ENCODE peak calls at places on chromosomes 6 and 20, in four cellular contexts. One of them, this sample, is unnamed.

GRCh38 chr20:57439432-57439831 is 48.2 kb downstream of the RBM38 start:
- DNase-seq in HFF-Myc: no peak
- DNase-seq in cardiac fibroblast: no peak
- DNase-seq in lower leg skin: no peak
- DNase-seq in this sample: peak

GRCh38 chr6:133159269-133159795 is 81.8 kb upstream of the EYA4 start:
- DNase-seq in lower leg skin: no peak
- DNase-seq in cardiac fibroblast: no peak
- DNase-seq in HFF-Myc: no peak
- DNase-seq in this sample: no peak

GRCh38 chr6:34157236-34157830 is 11.4 kb upstream of the GRM4 start:
- DNase-seq in cardiac fibroblast: no peak
- DNase-seq in HFF-Myc: no peak
- DNase-seq in lower leg skin: no peak
- DNase-seq in this sample: no peak

GRCh38 chr6:39037082-39037487 is 11.5 kb upstream of the GLP1R start:
- DNase-seq in lower leg skin: no peak
- DNase-seq in HFF-Myc: no peak
- DNase-seq in cardiac fibroblast: no peak
- DNase-seq in this sample: no peak

GRCh38 chr6:150881911-150882481 is 16.5 kb downstream of the MTHFD1L start:
- DNase-seq in HFF-Myc: peak
- DNase-seq in cardiac fibroblast: peak
- DNase-seq in lower leg skin: peak
- DNase-seq in this sample: no peak

GRCh38 chr6:143743256-143744166 is 65.7 kb downstream of the PHACTR2 start:
- DNase-seq in cardiac fibroblast: peak
- DNase-seq in lower leg skin: no peak
- DNase-seq in HFF-Myc: no peak
- DNase-seq in this sample: no peak

GRCh38 chr6:143196525-143197225 is 136.0 kb downstream of the AIG1 start:
- DNase-seq in HFF-Myc: no peak
- DNase-seq in lower leg skin: no peak
- DNase-seq in cardiac fibroblast: no peak
- DNase-seq in this sample: no peak

GRCh38 chr6:30206152-30206551 is 7.1 kb downstream of the TRIM26 start:
- DNase-seq in cardiac fibroblast: no peak
- DNase-seq in lower leg skin: no peak
- DNase-seq in HFF-Myc: no peak
- DNase-seq in this sample: no peak

GRCh38 chr20:17648782-17649730 is 33.0 kb downstream of the RRBP1 start:
- DNase-seq in lower leg skin: no peak
- DNase-seq in cardiac fibroblast: no peak
- DNase-seq in HFF-Myc: no peak
- DNase-seq in this sample: no peak

GRCh38 chr20:38937000-38937399 is 10.8 kb downstream of the FAM83D start:
- DNase-seq in HFF-Myc: no peak
- DNase-seq in lower leg skin: no peak
- DNase-seq in cardiac fibroblast: no peak
- DNase-seq in this sample: no peak

GRCh38 chr6:90460067-90460466 is 126.8 kb downstream of the MAP3K7 start:
- DNase-seq in lower leg skin: no peak
- DNase-seq in cardiac fibroblast: no peak
- DNase-seq in HFF-Myc: no peak
- DNase-seq in this sample: no peak

GRCh38 chr6:39430968-39431523 is 108.5 kb upstream of the KCNK16 start:
- DNase-seq in cardiac fibroblast: no peak
- DNase-seq in HFF-Myc: no peak
- DNase-seq in lower leg skin: peak
- DNase-seq in this sample: peak

GRCh38 chr6:144435602-144436426 is 150.7 kb downstream of the UTRN start:
- DNase-seq in HFF-Myc: no peak
- DNase-seq in lower leg skin: no peak
- DNase-seq in cardiac fibroblast: no peak
- DNase-seq in this sample: no peak

GRCh38 chr6:39342692-39343460 is 20.4 kb upstream of the KCNK16 start:
- DNase-seq in cardiac fibroblast: no peak
- DNase-seq in HFF-Myc: no peak
- DNase-seq in lower leg skin: no peak
- DNase-seq in this sample: no peak

GRCh38 chr6:17957488-17957887 is 29.9 kb downstream of the KIF13A start:
- DNase-seq in lower leg skin: no peak
- DNase-seq in HFF-Myc: no peak
- DNase-seq in cardiac fibroblast: peak
- DNase-seq in this sample: no peak

GRCh38 chr20:59010995-59011873 is 4.2 kb upstream of the CTSZ start:
- DNase-seq in cardiac fibroblast: peak
- DNase-seq in lower leg skin: no peak
- DNase-seq in HFF-Myc: peak
- DNase-seq in this sample: no peak

GRCh38 chr6:108211676-108212075 is 45.9 kb downstream of the NR2E1 start:
- DNase-seq in lower leg skin: no peak
- DNase-seq in HFF-Myc: no peak
- DNase-seq in cardiac fibroblast: no peak
- DNase-seq in this sample: no peak

GRCh38 chr6:87636313-87636712 is 46.4 kb downstream of the ORC3 start:
- DNase-seq in lower leg skin: no peak
- DNase-seq in HFF-Myc: no peak
- DNase-seq in cardiac fibroblast: no peak
- DNase-seq in this sample: no peak

GRCh38 chr20:60584221-60584620 is 626.0 kb downstream of the CDH26 start:
- DNase-seq in HFF-Myc: no peak
- DNase-seq in lower leg skin: no peak
- DNase-seq in cardiac fibroblast: no peak
- DNase-seq in this sample: no peak

GRCh38 chr20:23835716-23836115 is 9.2 kb upstream of the CST2 start:
- DNase-seq in HFF-Myc: no peak
- DNase-seq in cardiac fibroblast: no peak
- DNase-seq in lower leg skin: no peak
- DNase-seq in this sample: no peak

GRCh38 chr20:55777641-55778040 is 227.7 kb downstream of the CBLN4 start:
- DNase-seq in cardiac fibroblast: no peak
- DNase-seq in HFF-Myc: no peak
- DNase-seq in lower leg skin: no peak
- DNase-seq in this sample: no peak

GRCh38 chr20:3674995-3675900 is 6.6 kb downstream of the ADAM33 start:
- DNase-seq in lower leg skin: no peak
- DNase-seq in cardiac fibroblast: no peak
- DNase-seq in HFF-Myc: no peak
- DNase-seq in this sample: no peak

GRCh38 chr6:1869766-1870165 is 260.1 kb downstream of the FOXC1 start:
- DNase-seq in lower leg skin: no peak
- DNase-seq in HFF-Myc: no peak
- DNase-seq in cardiac fibroblast: no peak
- DNase-seq in this sample: no peak

GRCh38 chr6:9056556-9056955 is 621.2 kb upstream of the SLC35B3 start:
- DNase-seq in lower leg skin: no peak
- DNase-seq in HFF-Myc: no peak
- DNase-seq in cardiac fibroblast: no peak
- DNase-seq in this sample: no peak

GRCh38 chr20:56986931-56987720 is 279.3 kb downstream of the BMP7 start:
- DNase-seq in cardiac fibroblast: peak
- DNase-seq in lower leg skin: no peak
- DNase-seq in HFF-Myc: no peak
- DNase-seq in this sample: no peak

GRCh38 chr6:465531-466348 is 74.2 kb downstream of the IRF4 start:
- DNase-seq in cardiac fibroblast: no peak
- DNase-seq in lower leg skin: no peak
- DNase-seq in HFF-Myc: no peak
- DNase-seq in this sample: no peak

GRCh38 chr6:51432481-51432880 is 613.8 kb downstream of the TFAP2B start:
- DNase-seq in HFF-Myc: no peak
- DNase-seq in cardiac fibroblast: no peak
- DNase-seq in lower leg skin: no peak
- DNase-seq in this sample: no peak

GRCh38 chr6:110609101-110609500 is 132.7 kb upstream of the SLC22A16 start:
- DNase-seq in lower leg skin: no peak
- DNase-seq in cardiac fibroblast: peak
- DNase-seq in HFF-Myc: no peak
- DNase-seq in this sample: no peak

GRCh38 chr6:138403324-138403800 is 661 bp upstream of the HEBP2 start:
- DNase-seq in lower leg skin: no peak
- DNase-seq in HFF-Myc: no peak
- DNase-seq in cardiac fibroblast: no peak
- DNase-seq in this sample: peak

GRCh38 chr6:22001336-22002027 is 295.4 kb downstream of the PRL start:
- DNase-seq in lower leg skin: no peak
- DNase-seq in HFF-Myc: no peak
- DNase-seq in cardiac fibroblast: no peak
- DNase-seq in this sample: no peak

GRCh38 chr20:32460231-32460630 is 102.1 kb downstream of the ASXL1 start:
- DNase-seq in cardiac fibroblast: no peak
- DNase-seq in lower leg skin: no peak
- DNase-seq in HFF-Myc: no peak
- DNase-seq in this sample: no peak

GRCh38 chr6:98834060-98835031 is at the start of gene POU3F2:
- DNase-seq in HFF-Myc: peak
- DNase-seq in cardiac fibroblast: peak
- DNase-seq in lower leg skin: no peak
- DNase-seq in this sample: peak

GRCh38 chr6:33592595-33593413 is 12.7 kb upstream of the BAK1 start:
- DNase-seq in cardiac fibroblast: no peak
- DNase-seq in lower leg skin: no peak
- DNase-seq in HFF-Myc: no peak
- DNase-seq in this sample: no peak

GRCh38 chr6:169529931-169530761 is 171.7 kb downstream of the WDR27 start:
- DNase-seq in cardiac fibroblast: peak
- DNase-seq in HFF-Myc: peak
- DNase-seq in lower leg skin: peak
- DNase-seq in this sample: peak

GRCh38 chr6:150767585-150768164 is 97.8 kb upstream of the MTHFD1L start:
- DNase-seq in lower leg skin: no peak
- DNase-seq in HFF-Myc: no peak
- DNase-seq in cardiac fibroblast: peak
- DNase-seq in this sample: no peak

GRCh38 chr6:116287668-116288282 is 8.0 kb upstream of the TSPYL1 start:
- DNase-seq in cardiac fibroblast: peak
- DNase-seq in HFF-Myc: no peak
- DNase-seq in lower leg skin: no peak
- DNase-seq in this sample: no peak

GRCh38 chr20:58554541-58554940 is 39.3 kb upstream of the APCDD1L start:
- DNase-seq in lower leg skin: no peak
- DNase-seq in HFF-Myc: no peak
- DNase-seq in cardiac fibroblast: no peak
- DNase-seq in this sample: no peak

GRCh38 chr6:168024951-168025510 is 27.6 kb downstream of the KIF25 start:
- DNase-seq in HFF-Myc: no peak
- DNase-seq in lower leg skin: no peak
- DNase-seq in cardiac fibroblast: no peak
- DNase-seq in this sample: no peak

GRCh38 chr6:55469829-55470438 is 109.1 kb downstream of the HMGCLL1 start:
- DNase-seq in cardiac fibroblast: no peak
- DNase-seq in HFF-Myc: no peak
- DNase-seq in lower leg skin: no peak
- DNase-seq in this sample: no peak

This sample was measured in lung.